ENCODE peak calls at places on chromosomes 1 and 21, in five cellular contexts. M is anterior cingulate cortex; R is NCI-H82; N is naive thymus-derived CD4-positive, alpha-beta T cell; O is stimulated activated CD8-positive, alpha-beta memory T cell treated with anti-CD3 and anti-CD28 coated beads, Interleukin-7, amount 100 ng/mL, for 1 hour. H is an unnamed sample.

GRCh38 chr21:44443291-44443890 is 11.9 kb upstream of the LRRC3 start:
- DNase-seq in M (no peak), R (no peak), N (no peak), O (no peak), H (no peak)

GRCh38 chr1:168504064-168504837 is 39.5 kb downstream of the XCL2 start:
- DNase-seq in M (no peak), R (no peak), N (no peak), O (no peak), H (no peak)

GRCh38 chr1:111987502-111987901 is 2.0 kb downstream of the KCND3 start:
- DNase-seq in M (no peak), R (no peak), N (no peak), O (no peak), H (no peak)

GRCh38 chr1:160096491-160097116 is 1.8 kb downstream of the IGSF8 start:
- DNase-seq in M (no peak), R (no peak), N (no peak), O (no peak), H (no peak)

GRCh38 chr1:227940791-227941241 is 6.9 kb downstream of the WNT9A start:
- DNase-seq in M (no peak), R (no peak), N (no peak), O (no peak), H (no peak)

GRCh38 chr1:33031506-33031905 is 5.2 kb downstream of the AK2 start:
- DNase-seq in M (no peak), R (no peak), N (no peak), O (no peak), H (no peak)

GRCh38 chr1:226736908-226737818 is 1.9 kb downstream of the ITPKB start:
- DNase-seq in M (no peak), R (peak), N (peak), O (no peak), H (peak)

GRCh38 chr1:40956397-40956796 is 23.1 kb upstream of the CTPS1 start:
- DNase-seq in M (no peak), R (no peak), N (no peak), O (no peak), H (no peak)

GRCh38 chr1:196355206-196355786 is 252.9 kb downstream of the KCNT2 start:
- DNase-seq in M (no peak), R (peak), N (no peak), O (no peak), H (peak)

GRCh38 chr1:30908446-30908885 is at the start of gene SDC3:
- DNase-seq in M (no peak), R (no peak), N (no peak), O (no peak), H (peak)

GRCh38 chr21:44614961-44615391 is 3.1 kb downstream of the KRTAP10-8 start:
- DNase-seq in M (no peak), R (no peak), N (no peak), O (no peak), H (no peak)